ENCODE peak calls at places on chromosomes 13 and 19, in five cellular contexts. G is CD8-positive, alpha-beta T cell; W is body of pancreas; R is tibial nerve; D is adrenal gland. V is an unnamed sample. For H3K4me1, the result is how much of the 10 kb centered on the place peaks cover.

GRCh38 chr19:53868091-53868891 is 608 bp downstream of the MYADM start:
- DNase-seq in G (no peak), W (peak), R (no peak), D (peak), V (peak)

GRCh38 chr19:11578342-11579142 is 1.1 kb upstream of the ACP5 start:
- DNase-seq in G (no peak), W (peak), R (peak), D (no peak), V (peak)

GRCh38 chr19:17266026-17266425 is 1.2 kb upstream of the BABAM1 start:
- DNase-seq in G (no peak), W (no peak), R (no peak), D (no peak), V (no peak)

GRCh38 chr13:93788456-93788855 is 561.8 kb downstream of the GPC6 start:
- DNase-seq in G (no peak), W (peak), R (no peak), D (no peak), V (no peak)

GRCh38 chr19:49362926-49363264 is 679 bp upstream of the TEAD2 start:
- DNase-seq in G (no peak), W (peak), R (peak), D (peak), V (peak)

GRCh38 chr19:45676851-45677263 is 8.8 kb downstream of the GIPR start:
- DNase-seq in G (no peak), W (peak), R (no peak), D (no peak), V (peak)

GRCh38 chr19:3632739-3633558 is 6.4 kb upstream of the CACTIN start:
- DNase-seq in G (no peak), W (no peak), R (no peak), D (no peak), V (no peak)

GRCh38 chr19:29844891-29845575 is 33.2 kb downstream of the CCNE1 start:
- DNase-seq in G (peak), W (peak), R (peak), D (peak), V (peak)

GRCh38 chr13:55013051-55013450 is 1984.4 kb downstream of the OLFM4 start:
- DNase-seq in G (no peak), W (no peak), R (no peak), D (no peak), V (no peak)

GRCh38 chr13:110555601-110556223 is 5.8 kb downstream of the RAB20 start:
- DNase-seq in G (no peak), W (peak), R (no peak), D (peak), V (peak)

GRCh38 chr19:16367269-16367683 is 42.6 kb downstream of the KLF2 start:
- DNase-seq in G (no peak), W (no peak), R (no peak), D (no peak), V (no peak)

GRCh38 chr19:41914906-41915247 is 13.4 kb downstream of the ERFL start:
- DNase-seq in G (no peak), W (no peak), R (no peak), D (no peak), V (no peak)

GRCh38 chr19:41916033-41916424 is 12.2 kb downstream of the ERFL start:
- DNase-seq in G (no peak), W (no peak), R (no peak), D (no peak), V (no peak)

GRCh38 chr19:41914191-41914834 is 13.9 kb downstream of the ERFL start:
- DNase-seq in G (no peak), W (no peak), R (no peak), D (no peak), V (no peak)

GRCh38 chr19:41913476-41914190 is 14.6 kb downstream of the ERFL start:
- DNase-seq in G (no peak), W (no peak), R (no peak), D (no peak), V (no peak)

GRCh38 chr19:41915248-41916032 is 12.8 kb downstream of the ERFL start:
- DNase-seq in G (no peak), W (no peak), R (no peak), D (no peak), V (no peak)
- H3K4me1 ChIP-seq in G (half or more), W (under half), R (under half), D (under half), V (under half)

DNA sequence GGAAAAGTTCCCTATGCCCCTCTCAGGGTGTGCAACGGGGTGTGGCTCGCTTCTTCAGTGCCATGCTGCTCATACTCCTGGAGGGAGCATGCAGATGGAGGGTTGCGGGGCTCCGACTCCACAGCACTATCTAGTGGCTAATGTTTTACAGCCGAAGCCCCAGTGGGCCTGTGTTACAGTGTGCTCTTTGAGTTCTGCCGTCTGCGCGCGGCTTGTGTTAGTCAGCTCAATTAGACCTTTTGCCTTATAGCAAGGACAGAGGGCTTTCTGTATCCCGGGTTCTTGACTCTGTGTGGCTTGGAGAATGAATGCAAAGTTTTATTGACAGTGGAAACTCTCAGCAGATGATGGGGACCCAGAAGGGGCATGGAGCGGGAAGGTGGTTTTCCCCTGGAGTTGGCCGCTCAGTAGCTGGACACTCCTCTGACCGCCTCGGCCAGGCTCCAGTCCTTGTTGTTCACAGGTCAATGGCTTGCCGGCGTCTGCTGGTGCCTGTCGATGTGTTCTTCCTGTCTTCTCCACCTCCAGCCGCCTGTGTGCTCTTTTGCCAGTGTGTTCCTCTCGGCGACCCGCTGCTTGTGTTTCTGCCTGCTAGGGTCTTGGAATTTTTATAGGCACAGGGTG is 383.4 kb downstream of the LMO7 start:
- DNase-seq in G (no peak), W (no peak), R (no peak), D (peak), V (peak)
- TF ChIP-seq CTCF in G (no peak), W (no peak), R (peak), D (no peak), V (no peak)

DNA sequence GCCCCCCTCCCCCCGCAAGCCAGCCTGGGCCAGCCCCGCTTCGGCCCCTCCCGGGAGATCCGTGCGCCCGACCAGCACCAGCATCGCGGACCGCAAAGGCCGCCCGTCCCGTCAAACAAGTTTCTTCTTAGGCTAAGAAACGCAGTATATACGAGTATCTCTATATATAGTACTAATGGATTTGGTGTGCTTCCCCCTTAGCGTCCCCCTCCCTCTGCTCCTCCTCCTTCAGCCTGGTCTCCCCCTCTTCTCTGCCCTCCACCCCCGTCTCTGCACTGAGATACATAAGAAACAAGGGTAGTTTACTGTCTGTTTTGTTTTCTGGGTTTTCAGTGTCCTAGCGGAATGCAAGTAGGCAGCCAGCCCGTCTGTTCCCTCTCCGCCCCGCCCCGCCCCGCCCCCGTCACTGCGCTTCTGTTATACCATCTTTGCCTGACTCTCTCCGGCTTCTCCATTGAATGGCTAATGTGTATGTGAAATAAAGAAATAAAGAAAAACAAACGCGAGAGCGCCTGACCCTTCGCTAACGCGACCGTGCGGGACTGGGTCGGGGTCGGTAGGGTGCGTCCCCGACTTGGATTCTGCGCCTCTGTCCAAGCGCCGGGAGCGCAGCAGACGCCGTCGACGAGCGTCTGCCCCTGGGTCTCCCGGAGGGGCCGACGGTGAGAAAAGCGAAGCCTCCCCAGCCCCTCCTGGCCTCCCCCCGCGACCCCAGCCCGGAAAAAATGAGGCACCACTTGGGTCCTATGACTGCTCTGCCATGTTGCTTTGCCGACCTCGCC is 4.2 kb downstream of the LYL1 start:
- DNase-seq in G (no peak), W (no peak), R (no peak), D (no peak), V (peak)
- H3K4me1 ChIP-seq in G (half or more), W (under half), R (half or more), D (under half), V (under half)

GRCh38 chr19:56660381-56661105 is 11.0 kb downstream of the ZNF835 start:
- DNase-seq in G (no peak), W (peak), R (no peak), D (no peak), V (no peak)
- TF ChIP-seq CTCF in G (no peak), W (peak), R (no peak), D (peak), V (no peak)

DNA sequence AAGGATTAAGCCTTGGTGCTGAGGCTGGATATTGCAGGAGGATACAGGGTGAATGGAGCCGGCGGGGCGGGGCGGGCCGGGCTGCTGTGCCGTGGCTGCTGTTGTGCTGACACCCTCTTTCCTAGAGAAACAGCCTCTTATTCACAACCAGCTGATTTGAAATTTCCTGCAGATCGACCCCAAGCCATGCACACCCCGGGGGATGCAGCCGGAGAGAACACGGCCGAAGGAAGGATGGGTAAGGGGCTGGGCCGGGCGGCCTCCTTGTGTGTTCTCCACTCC is 11.0 kb downstream of the DAZAP1 start:
- DNase-seq in G (no peak), W (no peak), R (no peak), D (no peak), V (no peak)
- H3K4me1 ChIP-seq in G (under half), W (half or more), R (half or more), D (under half), V (under half)

GRCh38 chr13:38952827-38953226 is 37.8 kb downstream of the STOML3 start:
- DNase-seq in G (no peak), W (no peak), R (no peak), D (no peak), V (no peak)

GRCh38 chr13:38954844-38955243 is 35.8 kb downstream of the STOML3 start:
- DNase-seq in G (no peak), W (no peak), R (no peak), D (no peak), V (no peak)

GRCh38 chr13:38951525-38952313 is 38.9 kb downstream of the STOML3 start:
- DNase-seq in G (no peak), W (peak), R (peak), D (no peak), V (peak)

GRCh38 chr13:38954291-38954690 is 36.3 kb downstream of the STOML3 start:
- DNase-seq in G (no peak), W (no peak), R (no peak), D (no peak), V (no peak)

GRCh38 chr13:38950987-38951386 is 39.6 kb downstream of the STOML3 start:
- DNase-seq in G (no peak), W (no peak), R (no peak), D (no peak), V (no peak)
- TF ChIP-seq CTCF in G (no peak), W (no peak), R (no peak), D (no peak), V (no peak)

V was measured in mucosa of descending colon.